ENCODE peak calls at places on chromosome 15, in six cellular contexts. W is lung; R is stimulated activated CD8-positive, alpha-beta memory T cell treated with anti-CD3 and anti-CD28 coated beads, Interleukin-4, amount 100 ng/mL, for 24 hours; L is T-cell; B is LNCaP clone FGC; M is foreskin fibroblast. I is an unnamed sample.

GRCh38 chr15:24943361-24943760 is 11.4 kb upstream of the SNRPN start:
- DNase-seq in W (no peak), R (no peak), L (no peak), B (no peak), M (no peak), I (no peak)

GRCh38 chr15:70783610-70784021 is 20.3 kb upstream of the UACA start:
- DNase-seq in W (no peak), R (no peak), L (no peak), B (no peak), M (peak), I (peak)

GRCh38 chr15:68983821-68984517 is 30.5 kb upstream of the NOX5 start:
- DNase-seq in W (no peak), R (no peak), L (no peak), B (no peak), M (no peak), I (no peak)

GRCh38 chr15:73346735-73347312 is 21.9 kb downstream of the HCN4 start:
- DNase-seq in W (peak), R (peak), L (no peak), B (peak), M (peak), I (no peak)

GRCh38 chr15:56608140-56608778 is 125.0 kb downstream of the ZNF280D start:
- DNase-seq in W (no peak), R (no peak), L (no peak), B (no peak), M (no peak), I (peak)

GRCh38 chr15:93973287-93973686 is 258.1 kb upstream of the MCTP2 start:
- DNase-seq in W (no peak), R (no peak), L (no peak), B (no peak), M (no peak), I (no peak)

GRCh38 chr15:81037952-81038743 is 37.4 kb downstream of the TLNRD1 start:
- DNase-seq in W (no peak), R (no peak), L (no peak), B (no peak), M (no peak), I (no peak)

GRCh38 chr15:56124391-56124790 is 119.3 kb downstream of the RFX7 start:
- DNase-seq in W (no peak), R (no peak), L (no peak), B (no peak), M (no peak), I (no peak)

GRCh38 chr15:66657062-66658020 is 44.7 kb upstream of the SMAD6 start:
- DNase-seq in W (no peak), R (no peak), L (no peak), B (no peak), M (peak), I (peak)

GRCh38 chr15:101718896-101719295 is 5.4 kb downstream of the TARS3 start:
- DNase-seq in W (no peak), R (no peak), L (no peak), B (no peak), M (no peak), I (no peak)

GRCh38 chr15:33565099-33565498 is 254.3 kb downstream of the RYR3 start:
- DNase-seq in W (peak), R (no peak), L (no peak), B (no peak), M (peak), I (peak)

GRCh38 chr15:100779331-100780207 is 100.1 kb upstream of the ALDH1A3 start:
- DNase-seq in W (peak), R (no peak), L (no peak), B (no peak), M (no peak), I (no peak)

GRCh38 chr15:66772967-66773873 is 71.2 kb downstream of the SMAD6 start:
- DNase-seq in W (no peak), R (no peak), L (no peak), B (peak), M (peak), I (no peak)

GRCh38 chr15:65926459-65926858 is 57.2 kb downstream of the RAB11A start:
- DNase-seq in W (no peak), R (no peak), L (no peak), B (no peak), M (no peak), I (no peak)

GRCh38 chr15:72203507-72203837 is 5.9 kb upstream of the GRAMD2A start:
- DNase-seq in W (no peak), R (no peak), L (no peak), B (peak), M (peak), I (peak)

GRCh38 chr15:79682285-79682684 is 214.5 kb downstream of the MTHFS start:
- DNase-seq in W (no peak), R (no peak), L (no peak), B (no peak), M (peak), I (peak)

GRCh38 chr15:33242669-33243191 is 48.2 kb upstream of the FMN1 start:
- DNase-seq in W (no peak), R (no peak), L (no peak), B (no peak), M (no peak), I (peak)

GRCh38 chr15:80342148-80342547 is 62.0 kb upstream of the ARNT2 start:
- DNase-seq in W (no peak), R (no peak), L (no peak), B (no peak), M (no peak), I (no peak)

GRCh38 chr15:55829826-55830225 is 86.9 kb upstream of the PRTG start:
- DNase-seq in W (no peak), R (no peak), L (no peak), B (no peak), M (no peak), I (no peak)

GRCh38 chr15:28112962-28113361 is 13.8 kb upstream of the OCA2 start:
- DNase-seq in W (no peak), R (no peak), L (no peak), B (no peak), M (no peak), I (no peak)

GRCh38 chr15:25800761-25801515 is 62.2 kb downstream of the ATP10A start:
- DNase-seq in W (no peak), R (no peak), L (no peak), B (no peak), M (no peak), I (no peak)